ENCODE peak calls at places on chromosomes 11 and 22, in six cellular contexts. V, Z, U, L, G and Y are unnamed samples.

GRCh38 chr22:22909605-22910271 is 22.1 kb downstream of the IGLL5 start:
- DNase-seq in V (no peak), Z (no peak), U (peak), L (no peak), G (no peak), Y (no peak)

GRCh38 chr11:111443640-111444039 is 64.6 kb upstream of the POU2AF1 start:
- DNase-seq in V (no peak), Z (no peak), U (no peak), L (no peak), G (no peak), Y (no peak)

GRCh38 chr11:92727769-92728168 is 241.7 kb upstream of the MTNR1B start:
- DNase-seq in V (no peak), Z (no peak), U (no peak), L (no peak), G (no peak), Y (no peak)

GRCh38 chr22:42596863-42597530 is 17.7 kb downstream of the POLDIP3 start:
- DNase-seq in V (no peak), Z (no peak), U (no peak), L (no peak), G (no peak), Y (no peak)

GRCh38 chr11:46560300-46561025 is 33.4 kb downstream of the AMBRA1 start:
- DNase-seq in V (no peak), Z (peak), U (no peak), L (no peak), G (no peak), Y (no peak)

GRCh38 chr11:84865257-84865656 is 761.9 kb downstream of the DLG2 start:
- DNase-seq in V (no peak), Z (no peak), U (no peak), L (no peak), G (no peak), Y (no peak)

GRCh38 chr11:15161746-15162145 is 47.0 kb downstream of the INSC start:
- DNase-seq in V (no peak), Z (peak), U (no peak), L (no peak), G (no peak), Y (no peak)

GRCh38 chr11:59187587-59187986 is 15.7 kb downstream of the DTX4 start:
- DNase-seq in V (no peak), Z (peak), U (no peak), L (no peak), G (no peak), Y (no peak)

GRCh38 chr11:116981216-116981887 is 116.9 kb downstream of the SIK3 start:
- DNase-seq in V (no peak), Z (no peak), U (no peak), L (no peak), G (no peak), Y (no peak)

GRCh38 chr11:102061276-102061675 is 14.0 kb downstream of the CFAP300 start:
- DNase-seq in V (no peak), Z (peak), U (no peak), L (no peak), G (no peak), Y (peak)

GRCh38 chr11:74397531-74398243 is 546 bp downstream of the PGM2L1 start:
- DNase-seq in V (no peak), Z (no peak), U (peak), L (peak), G (peak), Y (peak)

GRCh38 chr11:117126223-117126965 is 17.7 kb upstream of the PAFAH1B2 start:
- DNase-seq in V (no peak), Z (no peak), U (no peak), L (no peak), G (no peak), Y (no peak)

GRCh38 chr11:96219981-96220623 is 122.9 kb downstream of the MAML2 start:
- DNase-seq in V (no peak), Z (peak), U (no peak), L (no peak), G (no peak), Y (peak)

GRCh38 chr22:40441761-40442364 is 71.5 kb downstream of the SGSM3 start:
- DNase-seq in V (no peak), Z (no peak), U (no peak), L (no peak), G (no peak), Y (no peak)

GRCh38 chr22:44127353-44127752 is 53.4 kb upstream of the PARVG start:
- DNase-seq in V (no peak), Z (no peak), U (peak), L (no peak), G (no peak), Y (no peak)

GRCh38 chr22:44759430-44760310 is 7.3 kb downstream of the ARHGAP8 start:
- DNase-seq in V (no peak), Z (no peak), U (no peak), L (no peak), G (no peak), Y (no peak)

GRCh38 chr11:13134886-13135285 is 125.8 kb downstream of the RASSF10 start:
- DNase-seq in V (no peak), Z (no peak), U (no peak), L (no peak), G (no peak), Y (no peak)

GRCh38 chr11:130816941-130817607 is 99.2 kb downstream of the SNX19 start:
- DNase-seq in V (no peak), Z (no peak), U (no peak), L (no peak), G (no peak), Y (no peak)

GRCh38 chr22:27057717-27058116 is 400.3 kb downstream of the MIAT start:
- DNase-seq in V (no peak), Z (no peak), U (no peak), L (no peak), G (no peak), Y (no peak)

GRCh38 chr11:78742430-78742829 is 167.8 kb upstream of the NARS2 start:
- DNase-seq in V (no peak), Z (peak), U (no peak), L (no peak), G (no peak), Y (no peak)

GRCh38 chr22:20319745-20320658 is at the start of gene DGCR6L:
- DNase-seq in V (peak), Z (peak), U (peak), L (peak), G (peak), Y (peak)

GRCh38 chr11:44835979-44836378 is 109.2 kb downstream of the TSPAN18 start:
- DNase-seq in V (no peak), Z (no peak), U (no peak), L (no peak), G (no peak), Y (no peak)

GRCh38 chr11:2807276-2807681 is 78.3 kb downstream of the CDKN1C start:
- DNase-seq in V (no peak), Z (peak), U (peak), L (no peak), G (no peak), Y (no peak)

GRCh38 chr11:29773656-29774264 is 243.1 kb downstream of the KCNA4 start:
- DNase-seq in V (no peak), Z (no peak), U (no peak), L (no peak), G (no peak), Y (no peak)

GRCh38 chr11:125166347-125166841 is 1.8 kb downstream of the PKNOX2 start:
- DNase-seq in V (no peak), Z (peak), U (no peak), L (no peak), G (no peak), Y (peak)

GRCh38 chr11:114308689-114309089 is 12.5 kb downstream of the NNMT start:
- DNase-seq in V (no peak), Z (peak), U (no peak), L (no peak), G (no peak), Y (no peak)

GRCh38 chr11:22192289-22192641 is 620 bp upstream of the ANO5 start:
- DNase-seq in V (no peak), Z (no peak), U (peak), L (no peak), G (no peak), Y (peak)

GRCh38 chr11:127199306-127199801 is 198.8 kb upstream of the KIRREL3 start:
- DNase-seq in V (no peak), Z (no peak), U (no peak), L (no peak), G (no peak), Y (no peak)

GRCh38 chr11:114683007-114683406 is 4.7 kb downstream of the NXPE2 start:
- DNase-seq in V (no peak), Z (no peak), U (no peak), L (no peak), G (no peak), Y (peak)

GRCh38 chr22:37639771-37640590 is 512 bp downstream of the SH3BP1 start:
- DNase-seq in V (no peak), Z (no peak), U (no peak), L (no peak), G (no peak), Y (peak)

GRCh38 chr11:114399903-114400221 is 449 bp downstream of the C11orf71 start:
- DNase-seq in V (no peak), Z (no peak), U (no peak), L (no peak), G (no peak), Y (peak)

GRCh38 chr22:27790396-27791216 is 10.9 kb downstream of the MN1 start:
- DNase-seq in V (no peak), Z (no peak), U (no peak), L (no peak), G (no peak), Y (peak)

GRCh38 chr11:57946628-57947027 is 77.1 kb upstream of the OR9Q1 start:
- DNase-seq in V (no peak), Z (no peak), U (no peak), L (no peak), G (no peak), Y (no peak)

GRCh38 chr11:72831521-72832300 is 17.5 kb downstream of the ATG16L2 start:
- DNase-seq in V (peak), Z (peak), U (peak), L (peak), G (peak), Y (peak)

GRCh38 chr11:112524808-112525207 is 264.1 kb upstream of the PLET1 start:
- DNase-seq in V (no peak), Z (no peak), U (no peak), L (no peak), G (no peak), Y (no peak)

GRCh38 chr11:133795088-133795487 is 50.2 kb downstream of the SPATA19 start:
- DNase-seq in V (no peak), Z (no peak), U (no peak), L (no peak), G (no peak), Y (no peak)

GRCh38 chr22:32841175-32841574 is 39.7 kb downstream of the TIMP3 start:
- DNase-seq in V (no peak), Z (no peak), U (no peak), L (no peak), G (no peak), Y (no peak)